ENCODE peak calls at places on chromosomes 13 and 19, in seven cellular contexts. L is cardiac fibroblast; M is GM23338; D is AG04449; A is CD8-positive, alpha-beta T cell; R is progenitor cell of endocrine pancreas; E is AG09319. V is an unnamed sample.

GRCh38 chr19:1874554-1875185 is 10.6 kb downstream of the ABHD17A start:
- DNase-seq in L (no peak), M (no peak), D (no peak), A (peak), R (no peak), E (no peak), V (no peak)

GRCh38 chr13:98476106-98476505 is 100.8 kb downstream of the STK24 start:
- DNase-seq in L (no peak), M (peak), D (no peak), A (peak), R (no peak), E (no peak), V (no peak)

GRCh38 chr13:103976371-103976770 is 910.2 kb upstream of the SLC10A2 start:
- DNase-seq in L (no peak), M (no peak), D (no peak), A (no peak), R (no peak), E (no peak), V (no peak)

GRCh38 chr19:13825489-13826475 is 30.5 kb downstream of the ZSWIM4 start:
- DNase-seq in L (no peak), M (peak), D (no peak), A (peak), R (no peak), E (no peak), V (no peak)

GRCh38 chr19:16070366-16070990 is 5.8 kb upstream of the TPM4 start:
- DNase-seq in L (no peak), M (no peak), D (no peak), A (peak), R (no peak), E (no peak), V (no peak)

GRCh38 chr13:46211521-46212351 is at the start of gene LRRC63:
- DNase-seq in L (peak), M (peak), D (no peak), A (peak), R (peak), E (peak), V (peak)

GRCh38 chr19:14563989-14564650 is 7.7 kb downstream of the NDUFB7 start:
- DNase-seq in L (peak), M (peak), D (no peak), A (peak), R (no peak), E (no peak), V (no peak)

GRCh38 chr13:59774511-59774911 is 389.2 kb downstream of the DIAPH3 start:
- DNase-seq in L (peak), M (peak), D (peak), A (no peak), R (no peak), E (peak), V (no peak)

GRCh38 chr19:22612316-22612715 is 21.8 kb upstream of the ZNF492 start:
- DNase-seq in L (no peak), M (no peak), D (no peak), A (no peak), R (no peak), E (no peak), V (no peak)

GRCh38 chr13:42883771-42884170 is 102.4 kb downstream of the FAM216B start:
- DNase-seq in L (peak), M (no peak), D (no peak), A (no peak), R (no peak), E (peak), V (no peak)

GRCh38 chr13:95536629-95537241 is 15.8 kb upstream of the CLDN10 start:
- DNase-seq in L (peak), M (peak), D (no peak), A (no peak), R (no peak), E (no peak), V (no peak)

GRCh38 chr13:54133721-54134120 is 1105.1 kb downstream of the OLFM4 start:
- DNase-seq in L (no peak), M (no peak), D (no peak), A (no peak), R (no peak), E (no peak), V (no peak)

GRCh38 chr13:114115191-114115671 is 17.2 kb downstream of the RASA3 start:
- DNase-seq in L (peak), M (no peak), D (no peak), A (peak), R (no peak), E (no peak), V (no peak)

GRCh38 chr19:55153652-55154264 is 3.8 kb downstream of the TNNI3 start:
- DNase-seq in L (no peak), M (no peak), D (no peak), A (no peak), R (no peak), E (no peak), V (no peak)

GRCh38 chr13:22278336-22278929 is 607.6 kb downstream of the FGF9 start:
- DNase-seq in L (peak), M (peak), D (no peak), A (peak), R (peak), E (no peak), V (no peak)

GRCh38 chr19:3025516-3025890 is 3.6 kb downstream of the TLE2 start:
- DNase-seq in L (no peak), M (no peak), D (no peak), A (no peak), R (no peak), E (no peak), V (no peak)

GRCh38 chr19:41701401-41702075 is 6.9 kb upstream of the CEACAM5 start:
- DNase-seq in L (no peak), M (peak), D (no peak), A (no peak), R (no peak), E (no peak), V (peak)

GRCh38 chr13:73861136-73861535 is 273.1 kb downstream of the KLF12 start:
- DNase-seq in L (no peak), M (no peak), D (no peak), A (no peak), R (no peak), E (no peak), V (no peak)

GRCh38 chr19:36674201-36674600 is 7.6 kb upstream of the ZNF461 start:
- DNase-seq in L (no peak), M (no peak), D (no peak), A (no peak), R (no peak), E (no peak), V (no peak)

DNA sequence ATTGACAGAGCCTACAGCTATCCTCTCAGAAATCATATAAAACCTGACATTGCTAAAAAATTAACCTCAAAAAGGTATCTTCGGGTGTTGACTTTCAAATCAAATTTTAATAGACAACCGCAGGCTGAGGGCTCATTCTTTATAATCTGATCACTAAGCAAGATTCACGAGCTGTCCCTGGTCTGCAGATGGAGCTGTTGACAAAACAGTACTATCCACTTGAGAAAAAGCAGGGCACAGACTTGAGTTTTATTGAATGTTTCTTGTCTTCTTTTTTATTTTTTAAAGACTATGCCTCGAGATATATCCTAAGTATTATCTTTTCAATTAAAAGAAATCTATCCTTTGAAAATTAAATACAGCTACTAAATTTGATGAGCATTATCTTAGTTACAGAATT is 540.5 kb downstream of the PCDH9 start:
- DNase-seq in L (peak), M (peak), D (no peak), A (no peak), R (no peak), E (no peak), V (no peak)
- TF ChIP-seq CTCF in L (peak), M (peak), D (peak), A (no peak), R (no peak), E (peak), V (no peak)

DNA sequence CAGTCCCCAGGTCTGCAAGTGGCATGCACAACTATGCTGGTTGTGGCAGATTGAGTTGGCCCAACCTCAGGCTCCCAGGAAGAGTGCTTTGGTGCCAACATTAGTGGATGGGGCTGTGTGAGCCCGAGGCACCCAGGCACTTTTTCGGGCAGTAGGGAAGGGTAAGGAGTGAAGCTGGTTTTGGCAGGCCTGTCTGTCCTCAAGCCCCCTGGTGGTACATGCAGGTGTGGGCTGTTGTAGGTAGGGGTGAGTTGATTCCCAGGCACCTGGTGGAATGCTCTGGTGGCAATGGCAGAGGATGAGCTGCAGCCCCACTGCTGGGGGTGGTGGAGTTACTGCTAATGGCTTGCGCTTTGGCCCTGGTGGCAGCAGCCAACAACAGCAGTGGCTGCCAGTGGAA is 723.7 kb upstream of the SLITRK1 start:
- DNase-seq in L (no peak), M (peak), D (no peak), A (no peak), R (no peak), E (no peak), V (no peak)
- TF ChIP-seq CTCF in L (no peak), M (peak), D (no peak), A (no peak), R (peak), E (no peak), V (peak)

GRCh38 chr19:57583521-57584416 is at the start of gene ZIK1:
- DNase-seq in L (peak), M (peak), D (peak), A (peak), R (peak), E (peak), V (peak)

GRCh38 chr19:57576661-57577060 is 2.0 kb downstream of the ZNF416 start:
- DNase-seq in L (no peak), M (no peak), D (no peak), A (no peak), R (no peak), E (no peak), V (no peak)

GRCh38 chr19:57583104-57583520 is 833 bp upstream of the ZIK1 start:
- DNase-seq in L (no peak), M (no peak), D (no peak), A (no peak), R (no peak), E (no peak), V (no peak)

DNA sequence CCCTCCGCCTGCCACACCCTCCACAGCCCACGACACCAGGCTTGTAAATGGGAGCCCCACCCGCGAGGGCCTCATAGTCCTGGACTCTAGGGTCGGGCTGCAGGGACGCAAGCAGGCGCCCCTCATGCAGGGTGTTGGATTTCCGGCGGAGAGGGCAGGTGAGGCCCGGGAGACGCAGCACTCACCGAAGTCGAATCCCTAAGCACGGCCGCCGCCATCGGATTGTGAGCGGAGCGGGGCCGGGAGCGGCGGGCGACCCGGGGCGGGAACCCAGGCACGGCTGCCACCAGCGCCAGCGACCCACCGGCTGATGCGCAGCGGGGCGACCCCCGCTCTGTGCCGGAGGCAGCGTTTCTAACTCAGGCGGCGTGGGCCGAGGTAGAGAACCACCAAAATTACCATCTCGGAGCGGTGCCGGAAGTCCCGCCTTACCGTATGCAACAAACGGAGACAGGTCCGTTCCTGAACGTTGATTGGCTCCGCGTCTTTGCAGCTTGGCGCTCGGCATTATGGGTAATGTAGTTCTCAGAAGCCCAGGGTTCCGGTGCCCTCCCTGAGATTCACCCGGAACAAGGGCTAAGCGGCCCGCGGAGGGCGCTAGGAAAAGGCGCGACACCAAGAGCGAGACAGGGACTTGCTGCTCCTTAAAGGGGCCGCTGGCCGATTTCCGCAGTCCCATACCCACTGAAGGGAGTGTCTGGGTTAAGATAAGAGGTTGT is at the start of gene ZNF416:
- DNase-seq in L (peak), M (peak), D (peak), A (peak), R (peak), E (peak), V (peak)
- TF ChIP-seq CTCF in L (peak), M (peak), D (peak), A (no peak), R (peak), E (peak), V (peak)

GRCh38 chr19:40530091-40530901 is 46.4 kb upstream of the SHKBP1 start:
- DNase-seq in L (no peak), M (peak), D (no peak), A (peak), R (peak), E (no peak), V (no peak)
- TF ChIP-seq CTCF in L (no peak), M (peak), D (peak), A (no peak), R (no peak), E (no peak), V (peak)

DNA sequence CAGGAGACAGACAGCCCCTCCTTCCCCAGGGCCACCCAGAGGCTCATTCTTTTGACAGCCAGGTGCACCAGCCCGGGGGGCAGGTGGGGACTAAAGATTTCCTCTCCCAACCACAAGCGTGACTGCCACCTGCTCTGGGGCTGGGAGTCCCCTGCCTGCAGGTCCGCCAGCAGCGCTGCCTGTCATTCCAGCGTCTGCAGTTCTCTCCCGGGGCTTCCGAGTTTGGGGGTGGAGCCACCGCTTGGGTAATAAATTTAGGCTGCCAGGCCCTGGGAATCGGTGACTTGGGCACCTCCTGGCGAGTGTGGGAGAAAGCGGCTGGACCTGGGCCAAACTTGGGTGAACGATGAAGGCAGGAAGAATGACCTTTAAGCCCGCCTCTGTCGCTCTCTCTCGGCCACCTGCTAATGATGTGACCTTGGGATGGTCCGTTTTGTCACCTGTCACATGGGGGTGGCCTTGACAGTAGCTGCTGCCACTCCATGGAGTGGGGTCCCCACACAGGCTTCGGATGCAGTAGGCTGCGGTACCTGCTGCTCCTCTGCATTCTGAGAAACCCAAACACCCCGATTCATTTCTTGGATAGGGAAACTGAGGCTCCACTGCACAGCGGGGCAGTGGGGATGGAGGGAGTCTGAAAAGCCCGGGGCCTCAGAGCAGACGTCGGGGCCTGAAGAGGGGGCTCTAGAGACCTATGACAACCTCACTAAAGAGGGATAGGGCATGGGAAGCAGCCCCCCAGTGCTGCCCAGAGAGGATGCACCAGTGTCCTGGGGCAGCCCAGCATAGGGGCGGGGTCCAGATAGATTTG is 12.8 kb downstream of the FUT6 start:
- DNase-seq in L (peak), M (peak), D (no peak), A (peak), R (no peak), E (no peak), V (no peak)
- TF ChIP-seq CTCF in L (peak), M (peak), D (peak), A (no peak), R (no peak), E (no peak), V (peak)

V was measured in type B pancreatic cell.